ENCODE peak calls at places on chromosomes 2 and 18, in four cellular contexts. L is prostate gland, J is lower lobe of right lung, Y is IMR-90. K is an unnamed sample.

GRCh38 chr18:47912794-47913594 is 17.5 kb downstream of the SMAD2 start:
- DNase-seq in Y (no peak), L (no peak), J (no peak), K (no peak)

GRCh38 chr18:4454548-4455112 is 477 bp downstream of the DLGAP1 start:
- DNase-seq in J (no peak), Y (no peak), L (no peak), K (no peak)

GRCh38 chr18:79825913-79826312 is 28.2 kb downstream of the KCNG2 start:
- DNase-seq in Y (no peak), J (peak; percentile 69), L (no peak), K (no peak)

GRCh38 chr2:183035954-183036669 is 2.1 kb downstream of the NCKAP1 start:
- DNase-seq in J (no peak), L (no peak), Y (no peak), K (peak; percentile 67)

GRCh38 chr2:207260947-207261346 is 95.2 kb upstream of the KLF7 start:
- DNase-seq in L (no peak), J (no peak), Y (peak; percentile 84), K (no peak)

GRCh38 chr2:30275256-30275655 is 43.9 kb downstream of the LBH start:
- DNase-seq in J (no peak), L (no peak), Y (no peak), K (no peak)

GRCh38 chr2:225670111-225670974 is 270.8 kb downstream of the NYAP2 start:
- DNase-seq in Y (peak; percentile 74), L (no peak), J (no peak), K (peak; percentile 42)

GRCh38 chr18:3585656-3586509 is 135.9 kb downstream of the TGIF1 start:
- DNase-seq in L (peak; percentile 77), Y (peak; percentile 78), J (peak; percentile 89), K (peak; percentile 97)

GRCh38 chr2:8134105-8134903 is 547.6 kb upstream of the ID2 start:
- DNase-seq in L (no peak), J (no peak), Y (no peak), K (no peak)

GRCh38 chr2:98647636-98648035 is 39.2 kb downstream of the UNC50 start:
- DNase-seq in L (no peak), J (no peak), Y (peak; percentile 3), K (no peak)

GRCh38 chr2:149184994-149185393 is 145.4 kb upstream of the LYPD6 start:
- DNase-seq in L (no peak), J (no peak), Y (no peak), K (no peak)

GRCh38 chr2:30770791-30771190 is 36.5 kb downstream of the CAPN13 start:
- DNase-seq in L (no peak), J (no peak), Y (no peak), K (no peak)

GRCh38 chr18:62327977-62328376 is 2.9 kb downstream of the TNFRSF11A start:
- DNase-seq in L (no peak), J (no peak), Y (no peak), K (no peak)

GRCh38 chr2:136117391-136117841 is 533 bp downstream of the CXCR4 start:
- DNase-seq in Y (peak; percentile 26), J (peak; percentile 78), L (no peak), K (peak; percentile 55)

GRCh38 chr2:27303093-27304025 is 4.9 kb downstream of the UCN start:
- DNase-seq in J (no peak), L (peak; percentile 40), Y (peak; percentile 72), K (peak; percentile 89)

GRCh38 chr18:45107425-45107824 is 426.7 kb downstream of the SETBP1 start:
- DNase-seq in L (no peak), Y (peak; percentile 6), J (no peak), K (no peak)

GRCh38 chr18:79950440-79951341 is 762 bp downstream of the SLC66A2 start:
- DNase-seq in L (no peak), Y (peak; percentile 12), J (peak; percentile 74), K (peak; percentile 85)

GRCh38 chr2:112640800-112641675 is 4.7 kb upstream of the SLC20A1 start:
- DNase-seq in J (no peak), Y (peak; percentile 96), L (no peak), K (no peak)

GRCh38 chr2:479505-480161 is 191.7 kb upstream of the ALKAL2 start:
- DNase-seq in L (peak; percentile 33), Y (no peak), J (no peak), K (no peak)

GRCh38 chr2:137813176-137813575 is 151.1 kb upstream of the HNMT start:
- DNase-seq in Y (no peak), J (no peak), L (no peak), K (no peak)

GRCh38 chr2:102061962-102062795 is 70.4 kb downstream of the IL1R2 start:
- DNase-seq in J (no peak), Y (peak; percentile 78), L (no peak), K (no peak)

GRCh38 chr18:65659312-65659711 is 91.5 kb upstream of the CDH7 start:
- DNase-seq in J (no peak), Y (no peak), L (no peak), K (no peak)

GRCh38 chr2:108614043-108614435 is 79.8 kb downstream of the LIMS1 start:
- DNase-seq in L (no peak), Y (no peak), J (no peak), K (no peak)

GRCh38 chr18:36809590-36810381 is 19.0 kb downstream of the TPGS2 start:
- DNase-seq in J (no peak), L (peak; percentile 35), Y (peak; percentile 79), K (peak; percentile 91)

GRCh38 chr18:71116535-71116934 is 827.7 kb downstream of the SOCS6 start:
- DNase-seq in Y (no peak), J (no peak), L (no peak), K (no peak)

GRCh38 chr2:241379481-241380480 is 23.7 kb downstream of the FARP2 start:
- DNase-seq in Y (peak; percentile 51), L (no peak), J (no peak), K (peak; percentile 37)

GRCh38 chr2:241503776-241504392 is 4.5 kb downstream of the STK25 start:
- DNase-seq in L (no peak), Y (no peak), J (no peak), K (no peak)

GRCh38 chr18:76553715-76554603 is 58.9 kb upstream of the ZNF516 start:
- DNase-seq in J (no peak), Y (peak; percentile 90), L (no peak), K (no peak)

GRCh38 chr2:221779614-221780067 is 207.5 kb upstream of the EPHA4 start:
- DNase-seq in J (no peak), Y (peak; percentile 81), L (no peak), K (no peak)

GRCh38 chr18:58362027-58362575 is 266.8 kb downstream of the ALPK2 start:
- DNase-seq in J (no peak), Y (peak; percentile 97), L (no peak), K (no peak)

GRCh38 chr18:59927246-59927825 is 27.5 kb downstream of the PMAIP1 start:
- DNase-seq in J (no peak), L (no peak), Y (peak; percentile 66), K (no peak)

GRCh38 chr2:12931211-12931844 is 214.6 kb downstream of the TRIB2 start:
- DNase-seq in Y (peak; percentile 63), J (no peak), L (peak; percentile 10), K (peak; percentile 53)

DNA sequence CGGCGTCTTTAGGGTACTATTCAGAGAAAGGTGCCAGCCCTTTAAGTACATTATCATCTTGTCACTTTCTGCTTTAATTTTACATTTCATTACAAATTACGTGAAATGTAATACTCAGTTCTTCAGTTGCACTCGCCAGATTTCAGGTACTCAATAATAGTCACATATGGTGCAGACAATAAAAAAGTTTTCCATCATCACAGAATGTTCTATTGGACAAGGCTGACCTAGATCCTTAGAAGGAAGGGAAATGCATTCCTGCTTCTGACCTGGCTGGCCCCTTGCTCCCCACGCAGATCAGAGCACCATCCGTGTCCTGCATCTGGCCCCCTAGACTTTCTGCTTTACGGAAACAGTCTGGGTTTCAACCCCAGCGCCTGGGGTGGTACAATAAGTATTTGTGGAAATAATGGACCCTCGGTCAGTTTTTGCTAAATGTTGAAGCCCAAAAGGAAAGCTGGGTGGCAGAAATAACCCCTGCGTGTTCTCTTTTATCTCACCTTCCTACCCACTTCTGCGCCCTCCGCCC is 681 bp upstream of the C2orf72 start:
- DNase-seq in Y (no peak), J (no peak), L (no peak), K (no peak)
- H3K27me3 ChIP-seq in Y (peaks cover 74% of the 10 kb centered on the region), J (peaks cover 54% of the 10 kb centered on the region), L (no peaks in the 10 kb centered on the region), K (no peaks in the 10 kb centered on the region)

GRCh38 chr2:234950730-234951385 is 959 bp upstream of the SH3BP4 start:
- DNase-seq in L (peak; percentile 36), Y (peak; percentile 64), J (no peak), K (no peak)
- H3K4me1 ChIP-seq in L (no peaks in the 10 kb centered on the region), Y (peaks cover 30% of the 10 kb centered on the region), J (peaks cover 31% of the 10 kb centered on the region), K (no peaks in the 10 kb centered on the region)

GRCh38 chr18:13514558-13514957 is 211.8 kb downstream of the FAM210A start:
- DNase-seq in L (no peak), J (no peak), Y (no peak), K (no peak)
- H3K27me3 ChIP-seq in L (no peaks in the 10 kb centered on the region), J (no peaks in the 10 kb centered on the region), Y (peaks cover 2% of the 10 kb centered on the region), K (no peaks in the 10 kb centered on the region)

GRCh38 chr2:234677758-234678538 is 181.1 kb upstream of the ARL4C start:
- DNase-seq in L (no peak), J (no peak), Y (peak; percentile 79), K (no peak)
- H3K4me1 ChIP-seq in L (peaks cover 3% of the 10 kb centered on the region), J (peaks cover 16% of the 10 kb centered on the region), Y (peaks cover 47% of the 10 kb centered on the region), K (no peaks in the 10 kb centered on the region)

GRCh38 chr2:236166781-236167296 is 1.3 kb downstream of the GBX2 start:
- DNase-seq in J (no peak), Y (no peak), L (no peak), K (no peak)
- H3K27me3 ChIP-seq in J (peaks cover 100% of the 10 kb centered on the region), Y (peaks cover 99% of the 10 kb centered on the region), L (peaks cover 74% of the 10 kb centered on the region), K (no peaks in the 10 kb centered on the region)

K was measured in Karpas-422.